ENCODE peak calls at places on chromosomes 11 and 22, in six cellular contexts. One of them, this sample, is unnamed.

GRCh38 chr22:50525991-50526848 is 822 bp upstream of the SCO2 start:
- DNase-seq in T-helper 9 cell: peak
- DNase-seq in trophoblast cell: peak
- DNase-seq in stimulated activated naive CD4-positive, alpha-beta T cell: peak
- DNase-seq in SK-N-SH: peak
- DNase-seq in lower leg skin: peak
- DNase-seq in this sample: peak

GRCh38 chr11:47775240-47775869 is 8.2 kb upstream of the FNBP4 start:
- DNase-seq in T-helper 9 cell: no peak
- DNase-seq in stimulated activated naive CD4-positive, alpha-beta T cell: no peak
- DNase-seq in lower leg skin: no peak
- DNase-seq in trophoblast cell: no peak
- DNase-seq in SK-N-SH: no peak
- DNase-seq in this sample: no peak

GRCh38 chr11:73717136-73717535 is 43.7 kb downstream of the RAB6A start:
- DNase-seq in stimulated activated naive CD4-positive, alpha-beta T cell: no peak
- DNase-seq in T-helper 9 cell: no peak
- DNase-seq in trophoblast cell: no peak
- DNase-seq in lower leg skin: no peak
- DNase-seq in SK-N-SH: no peak
- DNase-seq in this sample: no peak

GRCh38 chr11:61480936-61481335 is 27.6 kb upstream of the LRRC10B start:
- DNase-seq in T-helper 9 cell: no peak
- DNase-seq in stimulated activated naive CD4-positive, alpha-beta T cell: no peak
- DNase-seq in lower leg skin: no peak
- DNase-seq in SK-N-SH: peak
- DNase-seq in trophoblast cell: no peak
- DNase-seq in this sample: no peak

GRCh38 chr11:113896156-113896879 is 8.3 kb upstream of the HTR3B start:
- DNase-seq in lower leg skin: peak
- DNase-seq in T-helper 9 cell: peak
- DNase-seq in stimulated activated naive CD4-positive, alpha-beta T cell: no peak
- DNase-seq in trophoblast cell: no peak
- DNase-seq in SK-N-SH: peak
- DNase-seq in this sample: no peak

GRCh38 chr22:22960307-22960706 is 72.7 kb downstream of the IGLL5 start:
- DNase-seq in trophoblast cell: no peak
- DNase-seq in stimulated activated naive CD4-positive, alpha-beta T cell: no peak
- DNase-seq in T-helper 9 cell: no peak
- DNase-seq in lower leg skin: no peak
- DNase-seq in SK-N-SH: no peak
- DNase-seq in this sample: no peak

GRCh38 chr22:27632451-27633295 is 168.9 kb downstream of the MN1 start:
- DNase-seq in SK-N-SH: peak
- DNase-seq in trophoblast cell: no peak
- DNase-seq in stimulated activated naive CD4-positive, alpha-beta T cell: no peak
- DNase-seq in T-helper 9 cell: no peak
- DNase-seq in lower leg skin: no peak
- DNase-seq in this sample: no peak

GRCh38 chr11:3380706-3381570 is 2.0 kb upstream of the ZNF195 start:
- DNase-seq in T-helper 9 cell: no peak
- DNase-seq in SK-N-SH: no peak
- DNase-seq in stimulated activated naive CD4-positive, alpha-beta T cell: no peak
- DNase-seq in lower leg skin: no peak
- DNase-seq in trophoblast cell: no peak
- DNase-seq in this sample: no peak

GRCh38 chr11:127182586-127183203 is 182.1 kb upstream of the KIRREL3 start:
- DNase-seq in T-helper 9 cell: no peak
- DNase-seq in SK-N-SH: peak
- DNase-seq in stimulated activated naive CD4-positive, alpha-beta T cell: no peak
- DNase-seq in trophoblast cell: no peak
- DNase-seq in lower leg skin: no peak
- DNase-seq in this sample: no peak

GRCh38 chr22:32482708-32483107 is 8.1 kb downstream of the FBXO7 start:
- DNase-seq in SK-N-SH: no peak
- DNase-seq in lower leg skin: no peak
- DNase-seq in stimulated activated naive CD4-positive, alpha-beta T cell: no peak
- DNase-seq in trophoblast cell: no peak
- DNase-seq in T-helper 9 cell: no peak
- DNase-seq in this sample: no peak

GRCh38 chr22:19291218-19291579 is 320 bp downstream of the CLTCL1 start:
- DNase-seq in stimulated activated naive CD4-positive, alpha-beta T cell: no peak
- DNase-seq in lower leg skin: peak
- DNase-seq in trophoblast cell: no peak
- DNase-seq in T-helper 9 cell: peak
- DNase-seq in SK-N-SH: peak
- DNase-seq in this sample: peak

GRCh38 chr22:31250740-31251330 is 38.7 kb downstream of the LIMK2 start:
- DNase-seq in stimulated activated naive CD4-positive, alpha-beta T cell: no peak
- DNase-seq in lower leg skin: no peak
- DNase-seq in T-helper 9 cell: no peak
- DNase-seq in trophoblast cell: no peak
- DNase-seq in SK-N-SH: no peak
- DNase-seq in this sample: no peak

GRCh38 chr11:133681901-133682300 is 149.6 kb upstream of the OPCML start:
- DNase-seq in T-helper 9 cell: no peak
- DNase-seq in lower leg skin: peak
- DNase-seq in stimulated activated naive CD4-positive, alpha-beta T cell: no peak
- DNase-seq in SK-N-SH: peak
- DNase-seq in trophoblast cell: no peak
- DNase-seq in this sample: no peak

GRCh38 chr11:65868076-65868667 is 4.4 kb downstream of the EFEMP2 start:
- DNase-seq in trophoblast cell: no peak
- DNase-seq in lower leg skin: no peak
- DNase-seq in T-helper 9 cell: no peak
- DNase-seq in SK-N-SH: peak
- DNase-seq in stimulated activated naive CD4-positive, alpha-beta T cell: no peak
- DNase-seq in this sample: no peak

GRCh38 chr22:39292561-39293074 is 26.8 kb downstream of the RPL3 start:
- DNase-seq in T-helper 9 cell: no peak
- DNase-seq in trophoblast cell: peak
- DNase-seq in SK-N-SH: no peak
- DNase-seq in lower leg skin: peak
- DNase-seq in stimulated activated naive CD4-positive, alpha-beta T cell: no peak
- DNase-seq in this sample: no peak

GRCh38 chr11:77152846-77153245 is 24.8 kb downstream of the MYO7A start:
- DNase-seq in trophoblast cell: no peak
- DNase-seq in SK-N-SH: no peak
- DNase-seq in stimulated activated naive CD4-positive, alpha-beta T cell: no peak
- DNase-seq in lower leg skin: no peak
- DNase-seq in T-helper 9 cell: no peak
- DNase-seq in this sample: no peak

GRCh38 chr22:26847046-26847445 is 189.7 kb downstream of the MIAT start:
- DNase-seq in T-helper 9 cell: no peak
- DNase-seq in stimulated activated naive CD4-positive, alpha-beta T cell: no peak
- DNase-seq in SK-N-SH: no peak
- DNase-seq in trophoblast cell: no peak
- DNase-seq in lower leg skin: peak
- DNase-seq in this sample: no peak

GRCh38 chr22:22817468-22818201 is 70.0 kb upstream of the IGLL5 start:
- DNase-seq in T-helper 9 cell: no peak
- DNase-seq in stimulated activated naive CD4-positive, alpha-beta T cell: no peak
- DNase-seq in SK-N-SH: no peak
- DNase-seq in lower leg skin: no peak
- DNase-seq in trophoblast cell: no peak
- DNase-seq in this sample: no peak

This sample was measured in effector CD8-positive, alpha-beta T cell.